ENCODE peak calls at places on chromosomes 3 and 15, in six cellular contexts. O is K562, P is lower lobe of right lung, D is endothelial cell of umbilical vein, G is psoas muscle, K is kidney epithelial cell. W is an unnamed sample. For H3K27me3, the result is how much of the 10 kb centered on the place peaks cover.

GRCh38 chr3:153284282-153284938 is 122.4 kb downstream of the RAP2B start:
- DNase-seq in K (peak), P (peak), O (no peak), G (no peak), D (peak), W (peak)

GRCh38 chr15:22980189-22981136 is at the start of gene CYFIP1:
- DNase-seq in P (peak), K (peak), O (peak), G (peak), D (peak), W (peak)

GRCh38 chr3:111521881-111522280 is 20.1 kb upstream of the CD96 start:
- DNase-seq in K (no peak), G (no peak), O (no peak), D (no peak), P (no peak), W (no peak)

GRCh38 chr3:51605938-51606337 is 65.1 kb upstream of the TEX264 start:
- DNase-seq in O (no peak), K (no peak), D (no peak), P (no peak), G (no peak), W (no peak)

GRCh38 chr15:85403745-85404144 is 23.3 kb downstream of the AKAP13 start:
- DNase-seq in D (no peak), O (no peak), P (no peak), G (no peak), K (no peak), W (peak)

GRCh38 chr3:18086078-18086477 is 339.1 kb downstream of the SATB1 start:
- DNase-seq in K (no peak), O (no peak), P (no peak), G (no peak), D (no peak), W (no peak)

GRCh38 chr15:38217181-38217580 is 35.5 kb upstream of the SPRED1 start:
- DNase-seq in K (peak), D (no peak), O (no peak), P (no peak), G (no peak), W (peak)

GRCh38 chr3:139292933-139293664 is 50.7 kb upstream of the MRPS22 start:
- DNase-seq in G (no peak), P (no peak), D (no peak), O (no peak), K (no peak), W (no peak)

GRCh38 chr15:25892126-25892525 is 29.0 kb upstream of the ATP10A start:
- DNase-seq in P (no peak), O (no peak), D (no peak), K (peak), G (no peak), W (peak)

GRCh38 chr3:64352596-64352989 is 127.3 kb upstream of the PRICKLE2 start:
- DNase-seq in P (no peak), G (no peak), D (no peak), K (no peak), O (no peak), W (no peak)

GRCh38 chr3:45553469-45553974 is 41.0 kb upstream of the LIMD1 start:
- DNase-seq in D (peak), P (no peak), K (no peak), O (peak), G (peak), W (peak)

GRCh38 chr3:119297169-119297568 is 3.0 kb downstream of the ARHGAP31 start:
- DNase-seq in G (no peak), O (no peak), P (no peak), K (no peak), D (peak), W (no peak)

GRCh38 chr15:39999538-39999937 is 39.4 kb downstream of the SRP14 start:
- DNase-seq in O (no peak), D (peak), P (no peak), G (no peak), K (no peak), W (peak)

GRCh38 chr15:40002295-40002694 is 36.7 kb downstream of the SRP14 start:
- DNase-seq in K (no peak), P (no peak), O (no peak), G (no peak), D (no peak), W (peak)

GRCh38 chr15:40003491-40003916 is 35.5 kb downstream of the SRP14 start:
- DNase-seq in G (no peak), O (no peak), K (no peak), D (no peak), P (no peak), W (peak)

GRCh38 chr15:39997031-39997430 is 42.0 kb downstream of the SRP14 start:
- DNase-seq in P (no peak), G (no peak), K (no peak), O (no peak), D (no peak), W (peak)

DNA sequence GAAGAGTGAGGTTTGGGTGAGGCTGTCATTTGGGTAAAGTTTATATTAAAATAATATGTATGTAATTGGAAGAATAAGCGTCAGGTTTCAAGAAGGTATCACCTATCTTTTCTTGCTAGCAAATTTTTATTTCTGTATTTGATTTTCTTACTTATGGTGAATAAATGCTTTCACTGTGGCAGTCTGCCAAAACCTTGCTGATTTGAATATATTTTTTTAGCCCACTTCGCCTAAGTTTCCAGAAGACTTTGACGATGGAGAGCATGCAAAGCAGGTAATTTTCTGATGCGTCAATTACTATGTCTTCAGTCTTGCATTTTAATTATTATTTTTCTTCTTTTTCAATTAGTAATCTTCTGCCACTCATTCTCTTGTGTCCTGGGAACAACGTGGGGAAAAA is 40.5 kb downstream of the SRP14 start:
- DNase-seq in G (no peak), K (no peak), O (no peak), D (no peak), P (no peak), W (no peak)
- H3K4me3 ChIP-seq in G (no peak), K (no peak), O (no peak), D (no peak), P (no peak), W (no peak)

DNA sequence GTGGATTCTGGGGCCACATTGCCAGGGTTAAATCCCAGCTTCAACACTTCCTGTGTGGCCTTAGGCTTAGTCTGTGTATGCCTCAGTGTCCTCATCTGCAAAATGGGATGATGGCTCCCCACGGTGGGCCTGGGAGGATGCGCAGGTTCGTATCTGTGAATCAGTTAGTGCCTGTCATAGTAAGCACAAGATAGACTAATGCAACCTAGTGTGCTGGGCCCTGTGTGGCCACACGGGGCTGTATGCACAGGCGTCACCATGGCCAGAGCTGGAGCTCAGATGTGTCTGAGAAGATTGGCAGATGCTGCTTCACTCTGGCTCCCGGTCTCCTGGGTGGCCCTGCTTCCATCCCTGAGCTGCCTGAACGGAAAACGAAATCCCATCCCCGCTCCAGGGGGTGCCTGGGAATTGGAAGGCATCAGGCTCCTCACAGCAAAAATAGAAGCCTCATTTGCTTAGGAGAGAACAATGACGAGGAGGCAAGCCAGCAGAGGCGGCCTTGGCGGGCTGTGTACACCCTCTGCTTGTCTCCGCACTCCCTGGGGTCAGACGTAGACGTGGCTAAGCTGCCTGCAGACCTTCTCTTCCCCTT is 103.6 kb downstream of the APBA2 start:
- DNase-seq in P (no peak), O (peak), D (no peak), G (no peak), K (no peak), W (no peak)
- TF ChIP-seq CTCF in P (no peak), O (peak), D (no peak), G (no peak), K (peak), W (no peak)

GRCh38 chr15:42110367-42110766 is 16.0 kb upstream of the PLA2G4D start:
- DNase-seq in D (no peak), G (no peak), O (no peak), K (no peak), P (no peak), W (no peak)
- H3K27me3 ChIP-seq in D (under half), G (under half), O (under half), K (under half), P (under half), W (under half)

DNA sequence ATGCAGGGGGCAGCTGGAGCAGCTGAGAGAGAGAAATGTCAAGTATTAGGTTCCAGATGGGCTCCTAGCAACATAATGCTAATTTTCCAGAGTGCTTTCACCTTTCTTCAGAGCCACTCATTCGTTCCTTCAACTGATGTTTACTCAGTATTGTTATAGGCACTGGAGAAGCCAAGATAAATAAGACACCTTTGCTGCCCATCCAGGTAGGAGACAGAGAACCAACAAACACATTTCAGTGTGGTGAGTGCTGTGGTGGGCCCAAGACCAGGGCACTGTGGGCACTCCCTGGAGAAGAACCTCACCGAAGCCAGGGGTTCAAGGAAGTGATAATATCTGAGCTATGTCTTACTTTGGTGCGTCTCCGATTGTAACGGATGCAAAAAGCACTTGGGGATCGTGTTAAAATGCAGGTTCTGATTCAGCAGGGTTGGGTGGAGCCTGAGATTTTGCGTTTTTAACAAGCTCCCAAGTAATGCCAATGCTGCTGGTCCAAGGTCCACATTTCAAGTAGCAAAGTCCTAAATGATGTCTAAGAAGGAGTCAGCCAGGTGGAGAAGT is 42.0 kb upstream of the PLCL2 start:
- DNase-seq in D (no peak), P (no peak), O (no peak), K (no peak), G (no peak), W (no peak)
- H3K4me3 ChIP-seq in D (no peak), P (no peak), O (no peak), K (no peak), G (peak), W (no peak)

DNA sequence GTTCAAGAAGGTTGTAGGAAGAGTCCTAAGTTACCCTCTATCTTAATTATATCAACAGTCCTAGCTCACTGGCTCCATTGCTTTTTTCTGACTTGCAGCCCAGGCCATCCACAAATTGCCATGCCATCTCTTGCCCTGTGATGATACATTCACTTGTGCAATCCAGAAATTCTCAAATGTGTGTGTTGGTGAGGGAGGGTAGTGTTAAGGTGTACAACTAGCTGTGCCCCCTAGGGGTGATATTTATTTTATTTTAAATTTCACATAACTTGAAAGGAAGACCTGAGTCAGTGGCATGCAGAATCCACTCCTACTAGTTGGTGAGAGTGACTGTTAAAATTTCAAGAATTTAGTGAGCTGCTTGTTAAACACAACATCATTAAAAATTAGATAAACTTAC is 156.1 kb upstream of the ANKRD28 start:
- DNase-seq in D (no peak), G (no peak), P (no peak), K (no peak), O (peak), W (peak)
- TF ChIP-seq CTCF in D (no peak), G (no peak), P (no peak), K (no peak), O (no peak), W (peak)

DNA sequence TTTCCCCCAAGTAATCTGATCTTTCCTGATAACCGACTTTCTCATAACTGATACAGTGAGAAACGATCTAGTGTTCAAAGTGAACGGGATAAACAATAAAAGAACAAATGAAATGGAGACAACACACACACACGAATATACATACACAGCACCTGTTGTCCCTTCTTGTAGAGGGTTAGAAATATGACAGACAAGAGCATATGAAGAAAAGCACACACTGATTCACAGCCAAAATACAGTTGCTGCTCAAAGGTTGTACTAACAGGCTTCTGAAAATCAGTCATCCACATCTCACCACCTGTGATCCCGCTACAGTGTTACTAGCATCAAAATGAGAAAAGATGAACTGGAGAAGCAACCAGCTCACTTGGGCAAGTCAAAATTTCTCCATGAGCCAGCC is 166.9 kb downstream of the FMN1 start:
- DNase-seq in P (no peak), G (no peak), K (no peak), O (no peak), D (no peak), W (peak)
- H3K27me3 ChIP-seq in P (under half), G (under half), K (under half), O (under half), D (under half), W (under half)

DNA sequence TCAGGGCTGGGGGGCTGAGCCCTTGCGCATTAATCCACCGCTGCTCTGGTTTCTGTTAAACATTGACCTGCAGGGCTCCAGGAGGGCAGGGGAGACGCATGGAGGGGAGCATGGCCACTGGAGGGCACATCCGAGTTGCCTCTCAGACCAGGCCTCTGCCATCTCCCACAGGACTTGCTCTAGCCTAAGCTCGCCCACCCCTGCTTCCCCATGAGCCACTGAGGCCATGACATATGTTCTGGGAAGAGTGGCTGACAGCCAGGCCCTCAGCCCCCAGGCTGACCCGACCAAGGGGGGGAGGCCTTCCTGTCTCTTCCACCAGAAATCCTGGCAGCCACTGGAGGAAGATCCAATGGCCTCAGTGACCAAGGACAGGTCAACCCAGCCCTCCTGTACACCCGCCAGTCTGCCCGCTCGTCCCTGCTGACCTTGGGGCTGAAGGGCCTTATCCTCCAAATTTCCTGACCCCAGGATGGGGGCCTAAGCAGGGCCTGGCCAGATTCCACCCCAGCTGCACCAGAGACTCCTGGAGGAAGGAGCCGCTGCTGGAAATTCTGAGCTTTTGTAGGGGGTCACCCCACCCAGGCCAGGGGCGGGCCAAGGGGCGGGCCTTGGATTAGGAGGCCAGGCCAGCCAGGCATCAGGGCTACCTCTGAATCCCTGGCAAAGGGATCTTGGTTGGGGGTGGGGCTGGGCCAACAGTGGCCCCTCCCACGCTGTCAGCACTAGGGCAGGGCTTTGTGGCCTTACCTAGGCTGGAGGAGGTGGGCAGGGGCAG is at the start of gene HYAL1:
- DNase-seq in O (peak), G (peak), K (no peak), P (peak), D (no peak), W (peak)
- H3K4me3 ChIP-seq in O (peak), G (peak), K (no peak), P (peak), D (no peak), W (no peak)

GRCh38 chr15:67175643-67176071 is 78.8 kb downstream of the AAGAB start:
- DNase-seq in P (peak), G (peak), O (no peak), D (peak), K (peak), W (peak)
- TF ChIP-seq CTCF in P (no peak), G (no peak), O (no peak), D (no peak), K (no peak), W (no peak)

W was measured in bronchial epithelial cell.